ENCODE peak calls at places on chromosomes 6 and 20, in five cellular contexts. B is foreskin fibroblast; W is lung microvascular endothelial cell; N is central memory CD8-positive, alpha-beta T cell; S is spleen. G is an unnamed sample.

GRCh38 chr6:168263351-168263905 is 56.1 kb downstream of the DACT2 start:
- DNase-seq in W (no peak), S (no peak), B (no peak), N (no peak), G (no peak)

GRCh38 chr6:127051571-127052260 is 66.8 kb upstream of the RSPO3 start:
- DNase-seq in W (no peak), S (no peak), N (no peak), B (peak; percentile 76), G (no peak)

GRCh38 chr6:162068340-162068739 is 659.2 kb downstream of the PRKN start:
- DNase-seq in B (no peak), N (no peak), S (no peak), W (no peak), G (no peak)

GRCh38 chr20:63939061-63939935 is 16.9 kb downstream of the UCKL1 start:
- DNase-seq in S (peak; percentile 80), N (no peak), W (no peak), B (no peak), G (no peak)

GRCh38 chr6:10451828-10452509 is 37.1 kb upstream of the TFAP2A start:
- DNase-seq in N (no peak), B (peak; percentile 59), S (no peak), W (no peak), G (no peak)

GRCh38 chr6:151065027-151065815 is 174.5 kb upstream of the AKAP12 start:
- DNase-seq in W (no peak), N (no peak), S (no peak), B (no peak), G (no peak)

GRCh38 chr6:75211920-75212590 is 6.2 kb upstream of the COL12A1 start:
- DNase-seq in N (no peak), W (no peak), S (no peak), B (no peak), G (no peak)

GRCh38 chr6:127914240-127914639 is 13.4 kb upstream of the THEMIS start:
- DNase-seq in W (no peak), N (no peak), S (no peak), B (no peak), G (no peak)

GRCh38 chr6:80535914-80536565 is 429.6 kb downstream of the BCKDHB start:
- DNase-seq in B (peak; percentile 35), W (peak; percentile 15), S (no peak), N (no peak), G (peak; percentile 32)

GRCh38 chr20:15976047-15976731 is 597.1 kb downstream of the KIF16B start:
- DNase-seq in W (no peak), B (no peak), S (no peak), N (no peak), G (no peak)

GRCh38 chr20:4326194-4327065 is 311.1 kb upstream of the RNF24 start:
- DNase-seq in W (no peak), N (no peak), S (no peak), B (no peak), G (no peak)

GRCh38 chr6:33018904-33019303 is 9.5 kb upstream of the HLA-DOA start:
- DNase-seq in S (peak; percentile 91), B (peak; percentile 30), W (peak; percentile 72), N (no peak), G (peak; percentile 20)

GRCh38 chr20:17518339-17519052 is 12.7 kb downstream of the BFSP1 start:
- DNase-seq in B (no peak), S (no peak), W (no peak), N (no peak), G (no peak)

GRCh38 chr6:154297711-154298110 is 58.9 kb downstream of the IPCEF1 start:
- DNase-seq in N (no peak), W (no peak), B (no peak), S (no peak), G (no peak)

GRCh38 chr6:40328376-40328987 is 258.7 kb downstream of the LRFN2 start:
- DNase-seq in B (no peak), S (no peak), N (peak; percentile 14), W (peak; percentile 50), G (peak; percentile 9)

GRCh38 chr6:73675466-73676098 is 20.4 kb upstream of the CD109 start:
- DNase-seq in N (peak; percentile 50), W (peak; percentile 84), S (peak; percentile 85), B (peak; percentile 73), G (peak; percentile 48)

GRCh38 chr6:77926198-77926752 is 273.4 kb downstream of the MEI4 start:
- DNase-seq in W (peak; percentile 3), N (no peak), B (no peak), S (no peak), G (peak; percentile 26)

GRCh38 chr6:4336778-4337442 is 201.5 kb upstream of the ECI2 start:
- DNase-seq in B (no peak), W (no peak), N (no peak), S (no peak), G (no peak)

GRCh38 chr6:70166088-70166958 is 136.6 kb downstream of the COL9A1 start:
- DNase-seq in S (peak; percentile 78), W (peak; percentile 28), N (no peak), B (peak; percentile 13), G (peak; percentile 4)

GRCh38 chr20:50189681-50190250 is 864 bp upstream of the CEBPB start:
- DNase-seq in B (no peak), S (peak; percentile 91), N (no peak), W (no peak), G (no peak)

GRCh38 chr6:167551634-167552630 is 227.0 kb downstream of the TTLL2 start:
- DNase-seq in N (no peak), S (no peak), W (no peak), B (no peak), G (no peak)

GRCh38 chr20:43722153-43722505 is 4.7 kb downstream of the GTSF1L start:
- DNase-seq in B (no peak), W (no peak), S (no peak), N (no peak), G (no peak)

GRCh38 chr6:107231243-107231642 is 115.9 kb upstream of the BEND3 start:
- DNase-seq in N (no peak), S (no peak), B (no peak), W (no peak), G (no peak)

GRCh38 chr6:43885399-43886066 is 115.5 kb downstream of the VEGFA start:
- DNase-seq in S (no peak), B (no peak), N (no peak), W (no peak), G (no peak)

GRCh38 chr20:58125726-58126125 is 102.7 kb downstream of the ANKRD60 start:
- DNase-seq in N (no peak), S (no peak), B (no peak), W (no peak), G (no peak)

GRCh38 chr6:8462169-8462568 is 26.8 kb upstream of the SLC35B3 start:
- DNase-seq in N (no peak), S (no peak), B (no peak), W (no peak), G (no peak)

GRCh38 chr6:150331344-150331743 is 37.5 kb upstream of the IYD start:
- DNase-seq in S (no peak), B (no peak), W (no peak), N (no peak), G (no peak)

GRCh38 chr6:47478233-47479155 is 905 bp downstream of the CD2AP start:
- DNase-seq in S (no peak), B (no peak), W (peak; percentile 15), N (no peak), G (no peak)

GRCh38 chr6:63789699-63790098 is 154.1 kb downstream of the PHF3 start:
- DNase-seq in S (no peak), B (no peak), N (no peak), W (no peak), G (no peak)

GRCh38 chr6:39080246-39080875 is 31.8 kb downstream of the GLP1R start:
- DNase-seq in W (no peak), B (no peak), N (no peak), S (no peak), G (no peak)

GRCh38 chr20:59153355-59153681 is 10.3 kb upstream of the ZNF831 start:
- DNase-seq in B (no peak), S (no peak), N (no peak), W (no peak), G (no peak)

GRCh38 chr20:35575958-35576357 is 34.1 kb downstream of the ERGIC3 start:
- DNase-seq in S (no peak), B (no peak), W (no peak), N (no peak), G (no peak)

GRCh38 chr6:89887452-89888137 is 6.7 kb upstream of the GJA10 start:
- DNase-seq in W (no peak), B (no peak), N (no peak), S (peak; percentile 70), G (no peak)

GRCh38 chr6:22062807-22063408 is 233.9 kb downstream of the PRL start:
- DNase-seq in N (no peak), W (peak; percentile 62), S (peak; percentile 74), B (no peak), G (peak; percentile 48)

GRCh38 chr6:137013738-137014602 is 30.8 kb downstream of the IL20RA start:
- DNase-seq in W (peak; percentile 54), B (peak; percentile 36), S (no peak), N (no peak), G (peak; percentile 22)

GRCh38 chr6:115634131-115634530 is 426.6 kb downstream of the FRK start:
- DNase-seq in W (no peak), S (no peak), N (no peak), B (no peak), G (no peak)

GRCh38 chr20:51216850-51217249 is 193.9 kb upstream of the KCNG1 start:
- DNase-seq in N (no peak), B (no peak), S (no peak), W (no peak), G (no peak)

GRCh38 chr6:13733178-13733851 is 21.7 kb upstream of the RANBP9 start:
- DNase-seq in N (no peak), W (peak; percentile 35), S (no peak), B (peak; percentile 83), G (peak; percentile 53)

GRCh38 chr6:25297823-25298507 is 18.8 kb downstream of the CARMIL1 start:
- DNase-seq in W (no peak), B (no peak), S (no peak), N (no peak), G (no peak)